ENCODE peak calls at places on chromosomes 1 and 21, in nine cellular contexts. K is K562, S is A549, M is heart left ventricle, L is gastrocnemius medialis, C is HCT116, U is upper lobe of left lung, P is body of pancreas, H is right lobe of liver. D is an unnamed sample.

GRCh38 chr1:182002570-182002969 is 58.9 kb downstream of the ZNF648 start:
- ATAC-seq in L (no peak), K (peak), C (no peak), S (no peak), U (no peak), M (peak), H (no peak), P (no peak), D (no peak)

GRCh38 chr1:200693327-200693726 is 23.6 kb upstream of the DDX59 start:
- ATAC-seq in M (no peak), U (no peak), L (no peak), K (peak), C (peak), H (no peak), P (no peak), S (peak), D (no peak)

GRCh38 chr1:164477336-164477735 is 81.6 kb upstream of the PBX1 start:
- ATAC-seq in C (no peak), P (no peak), H (no peak), M (no peak), K (no peak), L (no peak), S (no peak), U (no peak), D (no peak)

GRCh38 chr1:110286564-110286963 is 52.6 kb upstream of the RBM15 start:
- ATAC-seq in M (no peak), P (no peak), S (no peak), C (no peak), U (no peak), L (no peak), H (no peak), K (no peak), D (no peak)

GRCh38 chr1:80799457-80799856 is 1001.3 kb upstream of the ADGRL2 start:
- ATAC-seq in M (no peak), P (no peak), H (no peak), K (no peak), S (no peak), C (no peak), U (no peak), L (no peak), D (no peak)

GRCh38 chr1:25657121-25657521 is 40.5 kb downstream of the MAN1C1 start:
- ATAC-seq in P (no peak), C (no peak), K (no peak), U (no peak), S (no peak), H (peak), M (no peak), L (no peak), D (no peak)

GRCh38 chr1:76138217-76138616 is 63.7 kb downstream of the ST6GALNAC3 start:
- ATAC-seq in H (no peak), P (peak), S (no peak), M (peak), K (no peak), C (no peak), L (peak), U (no peak), D (peak)

GRCh38 chr1:100613817-100614559 is 76.0 kb downstream of the GPR88 start:
- ATAC-seq in C (no peak), U (no peak), K (peak), S (no peak), L (no peak), P (no peak), H (peak), M (no peak), D (no peak)

GRCh38 chr1:94736549-94736948 is 83.6 kb upstream of the SLC44A3 start:
- ATAC-seq in U (no peak), K (no peak), H (no peak), M (no peak), L (no peak), C (no peak), S (no peak), P (no peak), D (no peak)

GRCh38 chr1:17655169-17655568 is 100.0 kb upstream of the ACTL8 start:
- ATAC-seq in S (no peak), C (no peak), U (no peak), L (no peak), P (no peak), K (no peak), M (no peak), H (no peak), D (no peak)

GRCh38 chr1:52970149-52970548 is 43.1 kb downstream of the SCP2 start:
- ATAC-seq in U (no peak), S (peak), P (no peak), H (peak), L (no peak), K (peak), M (no peak), C (peak), D (no peak)

GRCh38 chr1:55931272-55931940 is 648.0 kb downstream of the PLPP3 start:
- ATAC-seq in U (peak), H (no peak), L (no peak), M (peak), C (no peak), K (no peak), P (no peak), S (no peak), D (no peak)

GRCh38 chr1:113205980-113206766 is 133.2 kb downstream of the LRIG2 start:
- ATAC-seq in U (peak), M (no peak), S (no peak), P (no peak), K (no peak), C (no peak), H (no peak), L (no peak), D (no peak)

GRCh38 chr1:25519624-25520023 is 23.8 kb upstream of the LDLRAP1 start:
- ATAC-seq in U (no peak), S (no peak), L (no peak), M (no peak), H (no peak), P (no peak), K (no peak), C (no peak), D (no peak)

GRCh38 chr1:69737527-69738176 is 169.9 kb downstream of the LRRC7 start:
- ATAC-seq in L (no peak), U (peak), C (peak), S (peak), H (peak), M (peak), P (peak), K (peak), D (peak)

GRCh38 chr1:150487763-150488115 is 520 bp downstream of the TARS2 start:
- ATAC-seq in P (no peak), C (no peak), L (no peak), M (no peak), U (no peak), H (no peak), K (no peak), S (peak), D (no peak)

GRCh38 chr1:77975386-77975785 is 3.5 kb downstream of the FUBP1 start:
- ATAC-seq in U (no peak), H (no peak), S (no peak), M (no peak), P (no peak), C (no peak), K (no peak), L (no peak), D (no peak)

GRCh38 chr1:221605569-221605968 is 136.3 kb downstream of the DUSP10 start:
- ATAC-seq in L (no peak), P (no peak), C (no peak), M (no peak), H (no peak), K (no peak), S (no peak), U (no peak), D (no peak)

GRCh38 chr21:33070921-33071877 is 1.3 kb downstream of the OLIG1 start:
- ATAC-seq in H (peak), L (no peak), M (no peak), P (no peak), C (no peak), U (peak), S (peak), K (no peak), D (peak)

GRCh38 chr1:198280080-198280479 is 123.3 kb downstream of the NEK7 start:
- ATAC-seq in P (no peak), M (no peak), H (no peak), K (no peak), S (no peak), U (no peak), C (no peak), L (no peak), D (no peak)

GRCh38 chr1:195717651-195718050 is 890.6 kb downstream of the KCNT2 start:
- ATAC-seq in L (no peak), M (no peak), P (no peak), U (no peak), S (peak), C (peak), H (no peak), K (peak), D (no peak)

GRCh38 chr1:10628685-10629084 is 153.9 kb downstream of the PEX14 start:
- ATAC-seq in K (no peak), C (no peak), U (no peak), S (no peak), H (peak), L (no peak), M (peak), P (peak), D (peak)

GRCh38 chr1:58857673-58858343 is 74.0 kb upstream of the JUN start:
- ATAC-seq in K (peak), P (no peak), C (no peak), M (no peak), L (no peak), S (no peak), H (no peak), U (no peak), D (no peak)

GRCh38 chr21:32392880-32393676 is at the start of gene URB1:
- ATAC-seq in M (peak), S (peak), C (peak), L (peak), H (peak), P (peak), K (peak), U (peak), D (peak)

GRCh38 chr1:32224285-32224684 is 2.1 kb downstream of the EIF3I start:
- ATAC-seq in K (no peak), S (no peak), M (no peak), P (no peak), U (no peak), C (no peak), L (no peak), H (peak), D (no peak)

GRCh38 chr1:116534014-116534739 is 36.6 kb downstream of the CD58 start:
- ATAC-seq in C (no peak), H (no peak), S (no peak), M (no peak), P (no peak), U (no peak), L (no peak), K (no peak), D (no peak)
- H3K27ac ChIP-seq in C (no peak), H (no peak), S (no peak), M (no peak), P (no peak), U (no peak), L (no peak), K (no peak), D (no peak)

GRCh38 chr1:147245586-147246021 is 3.1 kb downstream of the CHD1L start:
- ATAC-seq in S (no peak), C (no peak), M (no peak), H (no peak), L (no peak), U (no peak), P (no peak), K (peak), D (no peak)

GRCh38 chr1:147246044-147246690 is 3.7 kb downstream of the CHD1L start:
- ATAC-seq in S (no peak), P (no peak), H (no peak), M (no peak), C (no peak), U (no peak), K (no peak), L (no peak), D (no peak)

GRCh38 chr1:147245129-147245528 is 2.6 kb downstream of the CHD1L start:
- ATAC-seq in S (no peak), C (no peak), P (no peak), L (no peak), K (peak), M (no peak), H (no peak), U (no peak), D (no peak)

GRCh38 chr1:147247656-147248238 is 5.3 kb downstream of the CHD1L start:
- ATAC-seq in C (no peak), H (no peak), L (no peak), P (no peak), U (no peak), K (no peak), M (no peak), S (no peak), D (no peak)

GRCh38 chr1:147246910-147247655 is 4.6 kb downstream of the CHD1L start:
- ATAC-seq in H (no peak), L (no peak), P (no peak), S (no peak), K (no peak), U (no peak), C (no peak), M (no peak), D (no peak)
- H3K4me3 ChIP-seq in H (no peak), L (no peak), P (no peak), S (no peak), K (no peak), U (no peak), C (no peak), M (no peak), D (no peak)

DNA sequence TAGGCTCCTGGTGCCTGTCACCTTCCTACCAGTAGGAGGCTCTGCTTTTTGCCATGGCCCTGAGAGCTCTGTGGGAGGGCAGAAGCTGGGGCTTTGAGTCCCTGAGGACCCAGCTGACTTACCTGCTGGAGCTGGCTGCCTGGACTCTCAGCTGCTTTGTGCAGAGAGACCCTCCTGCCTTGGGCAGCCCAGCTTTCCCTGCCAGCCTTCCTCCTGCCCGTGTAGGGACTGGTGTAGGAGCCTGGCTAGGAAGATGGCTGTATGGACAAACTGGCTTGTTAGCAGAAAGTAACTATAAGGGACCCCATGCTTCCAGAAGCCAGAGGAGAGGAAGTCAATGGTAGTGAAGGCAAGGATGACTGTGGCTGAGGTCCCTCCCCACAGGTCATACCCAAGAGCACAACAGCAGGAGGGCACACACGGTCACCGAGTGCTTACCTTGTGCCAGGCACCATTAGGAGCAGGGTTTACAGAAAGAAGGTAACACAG is 9.7 kb upstream of the CELSR2 start:
- ATAC-seq in H (peak), C (peak), S (peak), M (peak), K (peak), U (peak), P (peak), L (no peak), D (peak)
- TF ChIP-seq POLR2A in H (no peak), C (no peak), S (no peak), M (no peak), K (peak), U (no peak), P (no peak), L (no peak), D (no peak)

DNA sequence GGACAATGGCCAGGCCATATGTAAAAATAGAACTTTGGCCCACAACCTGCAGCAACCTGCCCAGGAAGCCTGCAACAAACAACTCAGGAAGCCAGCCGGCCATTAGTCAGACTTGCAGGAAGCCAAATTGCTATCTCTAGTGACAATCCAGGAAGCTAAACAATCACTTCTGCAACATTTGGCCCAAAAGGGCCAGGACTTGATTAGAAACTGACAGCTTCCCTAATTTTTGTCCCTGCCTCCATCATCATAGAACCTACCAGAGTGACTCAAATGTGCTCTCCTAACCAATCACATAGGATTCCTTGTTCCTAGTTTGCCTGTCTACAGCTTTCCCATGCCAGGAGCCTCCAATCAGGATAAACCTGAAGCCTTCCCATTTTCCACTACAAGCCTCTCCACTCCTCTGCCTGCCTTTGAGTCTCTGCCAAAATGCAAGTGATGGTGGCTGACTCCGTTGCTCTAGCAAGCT is 639.3 kb downstream of the PTPRU start:
- ATAC-seq in H (peak), M (peak), P (no peak), U (no peak), K (no peak), L (peak), C (no peak), S (no peak), D (no peak)
- H3K27ac ChIP-seq in H (no peak), M (no peak), P (no peak), U (no peak), K (no peak), L (no peak), C (no peak), S (no peak), D (no peak)